ENCODE peak calls at places on chromosome 10, in nine cellular contexts. One of them, this sample, is unnamed.

GRCh38 chr10:43109671-43110249 is 28.5 kb upstream of the CSGALNACT2 start:
- DNase-seq in activated CD8-positive, alpha-beta memory T cell treated with anti-CD3 and anti-CD28 coated beads, Interleukin-2, amount 50 U/mL, for 48 hours: no peak
- DNase-seq in EH: peak
- DNase-seq in ovary: peak
- DNase-seq in RKO: no peak
- DNase-seq in activated CD4-positive, alpha-beta T cell treated with anti-CD3 and anti-CD28 coated beads, Interleukin-2, amount 50 U/mL, for 1 hour: no peak
- DNase-seq in upper lobe of right lung: no peak
- DNase-seq in stromal cell of bone marrow: no peak
- DNase-seq in keratinocyte: no peak
- DNase-seq in this sample: peak

GRCh38 chr10:79056361-79056735 is 12.4 kb upstream of the ZMIZ1 start:
- DNase-seq in activated CD8-positive, alpha-beta memory T cell treated with anti-CD3 and anti-CD28 coated beads, Interleukin-2, amount 50 U/mL, for 48 hours: no peak
- DNase-seq in EH: no peak
- DNase-seq in ovary: peak
- DNase-seq in RKO: no peak
- DNase-seq in activated CD4-positive, alpha-beta T cell treated with anti-CD3 and anti-CD28 coated beads, Interleukin-2, amount 50 U/mL, for 1 hour: no peak
- DNase-seq in upper lobe of right lung: peak
- DNase-seq in stromal cell of bone marrow: no peak
- DNase-seq in keratinocyte: no peak
- DNase-seq in this sample: peak

GRCh38 chr10:117461766-117462423 is 80.7 kb upstream of the EMX2 start:
- DNase-seq in activated CD8-positive, alpha-beta memory T cell treated with anti-CD3 and anti-CD28 coated beads, Interleukin-2, amount 50 U/mL, for 48 hours: no peak
- DNase-seq in EH: peak
- DNase-seq in ovary: no peak
- DNase-seq in RKO: peak
- DNase-seq in activated CD4-positive, alpha-beta T cell treated with anti-CD3 and anti-CD28 coated beads, Interleukin-2, amount 50 U/mL, for 1 hour: no peak
- DNase-seq in upper lobe of right lung: no peak
- DNase-seq in stromal cell of bone marrow: peak
- DNase-seq in keratinocyte: peak
- DNase-seq in this sample: peak

GRCh38 chr10:131644864-131645658 is 255.7 kb upstream of the PPP2R2D start:
- DNase-seq in activated CD8-positive, alpha-beta memory T cell treated with anti-CD3 and anti-CD28 coated beads, Interleukin-2, amount 50 U/mL, for 48 hours: no peak
- DNase-seq in EH: no peak
- DNase-seq in ovary: no peak
- DNase-seq in RKO: no peak
- DNase-seq in activated CD4-positive, alpha-beta T cell treated with anti-CD3 and anti-CD28 coated beads, Interleukin-2, amount 50 U/mL, for 1 hour: no peak
- DNase-seq in upper lobe of right lung: peak
- DNase-seq in stromal cell of bone marrow: no peak
- DNase-seq in keratinocyte: no peak
- DNase-seq in this sample: no peak

GRCh38 chr10:82621680-82622079 is 746.7 kb downstream of the NRG3 start:
- DNase-seq in activated CD8-positive, alpha-beta memory T cell treated with anti-CD3 and anti-CD28 coated beads, Interleukin-2, amount 50 U/mL, for 48 hours: no peak
- DNase-seq in EH: no peak
- DNase-seq in ovary: no peak
- DNase-seq in RKO: no peak
- DNase-seq in activated CD4-positive, alpha-beta T cell treated with anti-CD3 and anti-CD28 coated beads, Interleukin-2, amount 50 U/mL, for 1 hour: no peak
- DNase-seq in upper lobe of right lung: no peak
- DNase-seq in stromal cell of bone marrow: no peak
- DNase-seq in keratinocyte: no peak
- DNase-seq in this sample: no peak

GRCh38 chr10:91596821-91597396 is 36.0 kb downstream of the PPP1R3C start:
- DNase-seq in activated CD8-positive, alpha-beta memory T cell treated with anti-CD3 and anti-CD28 coated beads, Interleukin-2, amount 50 U/mL, for 48 hours: no peak
- DNase-seq in EH: peak
- DNase-seq in ovary: no peak
- DNase-seq in RKO: no peak
- DNase-seq in activated CD4-positive, alpha-beta T cell treated with anti-CD3 and anti-CD28 coated beads, Interleukin-2, amount 50 U/mL, for 1 hour: no peak
- DNase-seq in upper lobe of right lung: no peak
- DNase-seq in stromal cell of bone marrow: peak
- DNase-seq in keratinocyte: peak
- DNase-seq in this sample: no peak

GRCh38 chr10:94644352-94644751 is 39.2 kb upstream of the CYP2C18 start:
- DNase-seq in activated CD8-positive, alpha-beta memory T cell treated with anti-CD3 and anti-CD28 coated beads, Interleukin-2, amount 50 U/mL, for 48 hours: no peak
- DNase-seq in EH: no peak
- DNase-seq in ovary: no peak
- DNase-seq in RKO: no peak
- DNase-seq in activated CD4-positive, alpha-beta T cell treated with anti-CD3 and anti-CD28 coated beads, Interleukin-2, amount 50 U/mL, for 1 hour: no peak
- DNase-seq in upper lobe of right lung: no peak
- DNase-seq in stromal cell of bone marrow: no peak
- DNase-seq in keratinocyte: no peak
- DNase-seq in this sample: no peak

GRCh38 chr10:28768227-28768626 is 90.9 kb downstream of the BAMBI start:
- DNase-seq in activated CD8-positive, alpha-beta memory T cell treated with anti-CD3 and anti-CD28 coated beads, Interleukin-2, amount 50 U/mL, for 48 hours: no peak
- DNase-seq in EH: no peak
- DNase-seq in ovary: no peak
- DNase-seq in RKO: no peak
- DNase-seq in activated CD4-positive, alpha-beta T cell treated with anti-CD3 and anti-CD28 coated beads, Interleukin-2, amount 50 U/mL, for 1 hour: no peak
- DNase-seq in upper lobe of right lung: no peak
- DNase-seq in stromal cell of bone marrow: no peak
- DNase-seq in keratinocyte: no peak
- DNase-seq in this sample: no peak

GRCh38 chr10:6187278-6187677 is 15.5 kb upstream of the PFKFB3 start:
- DNase-seq in activated CD8-positive, alpha-beta memory T cell treated with anti-CD3 and anti-CD28 coated beads, Interleukin-2, amount 50 U/mL, for 48 hours: no peak
- DNase-seq in EH: no peak
- DNase-seq in ovary: no peak
- DNase-seq in RKO: no peak
- DNase-seq in activated CD4-positive, alpha-beta T cell treated with anti-CD3 and anti-CD28 coated beads, Interleukin-2, amount 50 U/mL, for 1 hour: no peak
- DNase-seq in upper lobe of right lung: no peak
- DNase-seq in stromal cell of bone marrow: no peak
- DNase-seq in keratinocyte: no peak
- DNase-seq in this sample: no peak

GRCh38 chr10:7606977-7607404 is 59.8 kb downstream of the ITIH5 start:
- DNase-seq in activated CD8-positive, alpha-beta memory T cell treated with anti-CD3 and anti-CD28 coated beads, Interleukin-2, amount 50 U/mL, for 48 hours: no peak
- DNase-seq in EH: no peak
- DNase-seq in ovary: no peak
- DNase-seq in RKO: no peak
- DNase-seq in activated CD4-positive, alpha-beta T cell treated with anti-CD3 and anti-CD28 coated beads, Interleukin-2, amount 50 U/mL, for 1 hour: no peak
- DNase-seq in upper lobe of right lung: no peak
- DNase-seq in stromal cell of bone marrow: peak
- DNase-seq in keratinocyte: no peak
- DNase-seq in this sample: no peak

GRCh38 chr10:68327889-68328786 is 3.7 kb upstream of the HNRNPH3 start:
- DNase-seq in activated CD8-positive, alpha-beta memory T cell treated with anti-CD3 and anti-CD28 coated beads, Interleukin-2, amount 50 U/mL, for 48 hours: no peak
- DNase-seq in EH: peak
- DNase-seq in ovary: no peak
- DNase-seq in RKO: no peak
- DNase-seq in activated CD4-positive, alpha-beta T cell treated with anti-CD3 and anti-CD28 coated beads, Interleukin-2, amount 50 U/mL, for 1 hour: no peak
- DNase-seq in upper lobe of right lung: no peak
- DNase-seq in stromal cell of bone marrow: peak
- DNase-seq in keratinocyte: no peak
- DNase-seq in this sample: no peak

GRCh38 chr10:46530249-46531186 is 25.9 kb downstream of the GPRIN2 start:
- DNase-seq in activated CD8-positive, alpha-beta memory T cell treated with anti-CD3 and anti-CD28 coated beads, Interleukin-2, amount 50 U/mL, for 48 hours: no peak
- DNase-seq in EH: peak
- DNase-seq in ovary: no peak
- DNase-seq in RKO: peak
- DNase-seq in activated CD4-positive, alpha-beta T cell treated with anti-CD3 and anti-CD28 coated beads, Interleukin-2, amount 50 U/mL, for 1 hour: no peak
- DNase-seq in upper lobe of right lung: no peak
- DNase-seq in stromal cell of bone marrow: peak
- DNase-seq in keratinocyte: no peak
- DNase-seq in this sample: peak

GRCh38 chr10:35050556-35050955 is 39.6 kb downstream of the CUL2 start:
- DNase-seq in activated CD8-positive, alpha-beta memory T cell treated with anti-CD3 and anti-CD28 coated beads, Interleukin-2, amount 50 U/mL, for 48 hours: no peak
- DNase-seq in EH: no peak
- DNase-seq in ovary: no peak
- DNase-seq in RKO: no peak
- DNase-seq in activated CD4-positive, alpha-beta T cell treated with anti-CD3 and anti-CD28 coated beads, Interleukin-2, amount 50 U/mL, for 1 hour: no peak
- DNase-seq in upper lobe of right lung: no peak
- DNase-seq in stromal cell of bone marrow: no peak
- DNase-seq in keratinocyte: no peak
- DNase-seq in this sample: no peak

GRCh38 chr10:89217057-89217990 is 10.2 kb upstream of the CH25H start:
- DNase-seq in activated CD8-positive, alpha-beta memory T cell treated with anti-CD3 and anti-CD28 coated beads, Interleukin-2, amount 50 U/mL, for 48 hours: peak
- DNase-seq in EH: peak
- DNase-seq in ovary: peak
- DNase-seq in RKO: peak
- DNase-seq in activated CD4-positive, alpha-beta T cell treated with anti-CD3 and anti-CD28 coated beads, Interleukin-2, amount 50 U/mL, for 1 hour: peak
- DNase-seq in upper lobe of right lung: no peak
- DNase-seq in stromal cell of bone marrow: peak
- DNase-seq in keratinocyte: no peak
- DNase-seq in this sample: no peak

GRCh38 chr10:29034592-29034991 is 254.3 kb upstream of the LYZL1 start:
- DNase-seq in activated CD8-positive, alpha-beta memory T cell treated with anti-CD3 and anti-CD28 coated beads, Interleukin-2, amount 50 U/mL, for 48 hours: no peak
- DNase-seq in EH: no peak
- DNase-seq in ovary: no peak
- DNase-seq in RKO: no peak
- DNase-seq in activated CD4-positive, alpha-beta T cell treated with anti-CD3 and anti-CD28 coated beads, Interleukin-2, amount 50 U/mL, for 1 hour: no peak
- DNase-seq in upper lobe of right lung: no peak
- DNase-seq in stromal cell of bone marrow: no peak
- DNase-seq in keratinocyte: no peak
- DNase-seq in this sample: no peak

GRCh38 chr10:101901340-101901739 is 57.7 kb upstream of the KCNIP2 start:
- DNase-seq in activated CD8-positive, alpha-beta memory T cell treated with anti-CD3 and anti-CD28 coated beads, Interleukin-2, amount 50 U/mL, for 48 hours: no peak
- DNase-seq in EH: no peak
- DNase-seq in ovary: no peak
- DNase-seq in RKO: no peak
- DNase-seq in activated CD4-positive, alpha-beta T cell treated with anti-CD3 and anti-CD28 coated beads, Interleukin-2, amount 50 U/mL, for 1 hour: no peak
- DNase-seq in upper lobe of right lung: no peak
- DNase-seq in stromal cell of bone marrow: no peak
- DNase-seq in keratinocyte: no peak
- DNase-seq in this sample: no peak

GRCh38 chr10:122461729-122462532 is 578 bp downstream of the HTRA1 start:
- DNase-seq in activated CD8-positive, alpha-beta memory T cell treated with anti-CD3 and anti-CD28 coated beads, Interleukin-2, amount 50 U/mL, for 48 hours: no peak
- DNase-seq in EH: peak
- DNase-seq in ovary: peak
- DNase-seq in RKO: no peak
- DNase-seq in activated CD4-positive, alpha-beta T cell treated with anti-CD3 and anti-CD28 coated beads, Interleukin-2, amount 50 U/mL, for 1 hour: no peak
- DNase-seq in upper lobe of right lung: peak
- DNase-seq in stromal cell of bone marrow: no peak
- DNase-seq in keratinocyte: no peak
- DNase-seq in this sample: no peak

GRCh38 chr10:92238586-92239098 is 52.2 kb downstream of the CPEB3 start:
- DNase-seq in activated CD8-positive, alpha-beta memory T cell treated with anti-CD3 and anti-CD28 coated beads, Interleukin-2, amount 50 U/mL, for 48 hours: no peak
- DNase-seq in EH: peak
- DNase-seq in ovary: peak
- DNase-seq in RKO: no peak
- DNase-seq in activated CD4-positive, alpha-beta T cell treated with anti-CD3 and anti-CD28 coated beads, Interleukin-2, amount 50 U/mL, for 1 hour: no peak
- DNase-seq in upper lobe of right lung: peak
- DNase-seq in stromal cell of bone marrow: no peak
- DNase-seq in keratinocyte: peak
- DNase-seq in this sample: peak

GRCh38 chr10:49696311-49696710 is 16.9 kb downstream of the C10orf53 start:
- DNase-seq in activated CD8-positive, alpha-beta memory T cell treated with anti-CD3 and anti-CD28 coated beads, Interleukin-2, amount 50 U/mL, for 48 hours: no peak
- DNase-seq in EH: no peak
- DNase-seq in ovary: no peak
- DNase-seq in RKO: no peak
- DNase-seq in activated CD4-positive, alpha-beta T cell treated with anti-CD3 and anti-CD28 coated beads, Interleukin-2, amount 50 U/mL, for 1 hour: no peak
- DNase-seq in upper lobe of right lung: no peak
- DNase-seq in stromal cell of bone marrow: no peak
- DNase-seq in keratinocyte: no peak
- DNase-seq in this sample: no peak

GRCh38 chr10:69958232-69958902 is 94.3 kb upstream of the MACROH2A2 start:
- DNase-seq in activated CD8-positive, alpha-beta memory T cell treated with anti-CD3 and anti-CD28 coated beads, Interleukin-2, amount 50 U/mL, for 48 hours: peak
- DNase-seq in EH: peak
- DNase-seq in ovary: no peak
- DNase-seq in RKO: peak
- DNase-seq in activated CD4-positive, alpha-beta T cell treated with anti-CD3 and anti-CD28 coated beads, Interleukin-2, amount 50 U/mL, for 1 hour: no peak
- DNase-seq in upper lobe of right lung: no peak
- DNase-seq in stromal cell of bone marrow: peak
- DNase-seq in keratinocyte: peak
- DNase-seq in this sample: no peak

GRCh38 chr10:23472181-23472580 is 33.3 kb downstream of the OTUD1 start:
- DNase-seq in activated CD8-positive, alpha-beta memory T cell treated with anti-CD3 and anti-CD28 coated beads, Interleukin-2, amount 50 U/mL, for 48 hours: no peak
- DNase-seq in EH: no peak
- DNase-seq in ovary: no peak
- DNase-seq in RKO: no peak
- DNase-seq in activated CD4-positive, alpha-beta T cell treated with anti-CD3 and anti-CD28 coated beads, Interleukin-2, amount 50 U/mL, for 1 hour: no peak
- DNase-seq in upper lobe of right lung: no peak
- DNase-seq in stromal cell of bone marrow: no peak
- DNase-seq in keratinocyte: no peak
- DNase-seq in this sample: no peak

GRCh38 chr10:110815354-110816004 is 56.2 kb upstream of the PDCD4 start:
- DNase-seq in activated CD8-positive, alpha-beta memory T cell treated with anti-CD3 and anti-CD28 coated beads, Interleukin-2, amount 50 U/mL, for 48 hours: no peak
- DNase-seq in EH: no peak
- DNase-seq in ovary: no peak
- DNase-seq in RKO: no peak
- DNase-seq in activated CD4-positive, alpha-beta T cell treated with anti-CD3 and anti-CD28 coated beads, Interleukin-2, amount 50 U/mL, for 1 hour: no peak
- DNase-seq in upper lobe of right lung: no peak
- DNase-seq in stromal cell of bone marrow: no peak
- DNase-seq in keratinocyte: no peak
- DNase-seq in this sample: no peak

GRCh38 chr10:22655312-22655973 is 58.9 kb downstream of the PIP4K2A start:
- DNase-seq in activated CD8-positive, alpha-beta memory T cell treated with anti-CD3 and anti-CD28 coated beads, Interleukin-2, amount 50 U/mL, for 48 hours: no peak
- DNase-seq in EH: peak
- DNase-seq in ovary: no peak
- DNase-seq in RKO: no peak
- DNase-seq in activated CD4-positive, alpha-beta T cell treated with anti-CD3 and anti-CD28 coated beads, Interleukin-2, amount 50 U/mL, for 1 hour: peak
- DNase-seq in upper lobe of right lung: no peak
- DNase-seq in stromal cell of bone marrow: no peak
- DNase-seq in keratinocyte: no peak
- DNase-seq in this sample: no peak

GRCh38 chr10:51852297-51852696 is 152.9 kb upstream of the CSTF2T start:
- DNase-seq in activated CD8-positive, alpha-beta memory T cell treated with anti-CD3 and anti-CD28 coated beads, Interleukin-2, amount 50 U/mL, for 48 hours: no peak
- DNase-seq in EH: no peak
- DNase-seq in ovary: no peak
- DNase-seq in RKO: no peak
- DNase-seq in activated CD4-positive, alpha-beta T cell treated with anti-CD3 and anti-CD28 coated beads, Interleukin-2, amount 50 U/mL, for 1 hour: no peak
- DNase-seq in upper lobe of right lung: no peak
- DNase-seq in stromal cell of bone marrow: no peak
- DNase-seq in keratinocyte: no peak
- DNase-seq in this sample: no peak

This sample was measured in kidney.